ENCODE peak calls at places on chromosomes 1 and 21, in nine cellular contexts. One of them, this sample, is unnamed.

GRCh38 chr1:30675289-30675688 is 48.1 kb downstream of the MATN1 start:
- DNase-seq in choroid plexus epithelial cell: no peak
- DNase-seq in A549: no peak
- DNase-seq in coronary artery: no peak
- DNase-seq in H1: no peak
- DNase-seq in HFF-Myc: no peak
- DNase-seq in lower lobe of right lung: no peak
- DNase-seq in body of pancreas: no peak
- DNase-seq in pancreas: no peak
- DNase-seq in this sample: no peak

GRCh38 chr1:47533176-47534039 is 95.6 kb downstream of the FOXD2 start:
- DNase-seq in choroid plexus epithelial cell: peak; percentile 83
- DNase-seq in coronary artery: peak; percentile 78
- DNase-seq in HFF-Myc: peak; percentile 57
- DNase-seq in pancreas: no peak
- DNase-seq in A549: no peak
- DNase-seq in body of pancreas: peak; percentile 20
- DNase-seq in lower lobe of right lung: peak; percentile 47
- DNase-seq in H1: no peak
- DNase-seq in this sample: peak; percentile 17

GRCh38 chr1:110756506-110756905 is 81.8 kb upstream of the KCNA3 start:
- DNase-seq in coronary artery: no peak
- DNase-seq in lower lobe of right lung: no peak
- DNase-seq in HFF-Myc: no peak
- DNase-seq in A549: no peak
- DNase-seq in choroid plexus epithelial cell: no peak
- DNase-seq in pancreas: no peak
- DNase-seq in body of pancreas: no peak
- DNase-seq in H1: no peak
- DNase-seq in this sample: no peak

GRCh38 chr1:17068789-17069188 is 15.0 kb upstream of the SDHB start:
- DNase-seq in coronary artery: no peak
- DNase-seq in lower lobe of right lung: no peak
- DNase-seq in HFF-Myc: no peak
- DNase-seq in A549: no peak
- DNase-seq in body of pancreas: no peak
- DNase-seq in pancreas: no peak
- DNase-seq in H1: no peak
- DNase-seq in choroid plexus epithelial cell: no peak
- DNase-seq in this sample: no peak

GRCh38 chr1:245045087-245045881 is 109.5 kb upstream of the KIF26B start:
- DNase-seq in H1: no peak
- DNase-seq in pancreas: no peak
- DNase-seq in choroid plexus epithelial cell: no peak
- DNase-seq in coronary artery: no peak
- DNase-seq in lower lobe of right lung: no peak
- DNase-seq in A549: no peak
- DNase-seq in HFF-Myc: no peak
- DNase-seq in body of pancreas: peak; percentile 56
- DNase-seq in this sample: peak; percentile 45

GRCh38 chr1:63870152-63870551 is 96.3 kb downstream of the ROR1 start:
- DNase-seq in choroid plexus epithelial cell: no peak
- DNase-seq in H1: no peak
- DNase-seq in lower lobe of right lung: no peak
- DNase-seq in body of pancreas: no peak
- DNase-seq in A549: no peak
- DNase-seq in pancreas: no peak
- DNase-seq in HFF-Myc: no peak
- DNase-seq in coronary artery: no peak
- DNase-seq in this sample: no peak

GRCh38 chr1:42163536-42164503 is 725 bp downstream of the GUCA2A start:
- DNase-seq in A549: no peak
- DNase-seq in H1: no peak
- DNase-seq in lower lobe of right lung: no peak
- DNase-seq in coronary artery: no peak
- DNase-seq in choroid plexus epithelial cell: no peak
- DNase-seq in HFF-Myc: no peak
- DNase-seq in body of pancreas: no peak
- DNase-seq in pancreas: no peak
- DNase-seq in this sample: no peak

GRCh38 chr1:161930064-161930463 is 93.6 kb downstream of the OLFML2B start:
- DNase-seq in body of pancreas: no peak
- DNase-seq in A549: no peak
- DNase-seq in coronary artery: no peak
- DNase-seq in choroid plexus epithelial cell: peak; percentile 48
- DNase-seq in HFF-Myc: no peak
- DNase-seq in lower lobe of right lung: no peak
- DNase-seq in H1: no peak
- DNase-seq in pancreas: no peak
- DNase-seq in this sample: no peak

GRCh38 chr1:221227460-221227859 is 348.2 kb downstream of the HLX start:
- DNase-seq in H1: no peak
- DNase-seq in lower lobe of right lung: no peak
- DNase-seq in choroid plexus epithelial cell: no peak
- DNase-seq in pancreas: no peak
- DNase-seq in body of pancreas: no peak
- DNase-seq in A549: no peak
- DNase-seq in coronary artery: no peak
- DNase-seq in HFF-Myc: no peak
- DNase-seq in this sample: no peak

GRCh38 chr1:244314921-244315544 is 136.7 kb downstream of the ADSS2 start:
- DNase-seq in choroid plexus epithelial cell: no peak
- DNase-seq in lower lobe of right lung: no peak
- DNase-seq in HFF-Myc: no peak
- DNase-seq in A549: no peak
- DNase-seq in pancreas: no peak
- DNase-seq in coronary artery: no peak
- DNase-seq in H1: no peak
- DNase-seq in body of pancreas: no peak
- DNase-seq in this sample: no peak

GRCh38 chr1:157137051-157137772 is 983 bp downstream of the ETV3 start:
- DNase-seq in H1: no peak
- DNase-seq in lower lobe of right lung: no peak
- DNase-seq in body of pancreas: no peak
- DNase-seq in coronary artery: no peak
- DNase-seq in HFF-Myc: no peak
- DNase-seq in A549: peak; percentile 31
- DNase-seq in choroid plexus epithelial cell: peak; percentile 40
- DNase-seq in pancreas: no peak
- DNase-seq in this sample: peak; percentile 49

GRCh38 chr1:27517907-27518718 is 28.1 kb upstream of the WASF2 start:
- DNase-seq in lower lobe of right lung: no peak
- DNase-seq in pancreas: no peak
- DNase-seq in A549: no peak
- DNase-seq in coronary artery: no peak
- DNase-seq in H1: no peak
- DNase-seq in HFF-Myc: no peak
- DNase-seq in body of pancreas: no peak
- DNase-seq in choroid plexus epithelial cell: no peak
- DNase-seq in this sample: peak; percentile 67

GRCh38 chr1:181104790-181105133 is 16.3 kb downstream of the IER5 start:
- DNase-seq in H1: no peak
- DNase-seq in A549: no peak
- DNase-seq in coronary artery: peak; percentile 80
- DNase-seq in choroid plexus epithelial cell: no peak
- DNase-seq in body of pancreas: peak; percentile 49
- DNase-seq in HFF-Myc: no peak
- DNase-seq in lower lobe of right lung: peak; percentile 70
- DNase-seq in pancreas: peak; percentile 87
- DNase-seq in this sample: no peak

GRCh38 chr1:18294437-18295176 is 186.1 kb upstream of the KLHDC7A start:
- DNase-seq in A549: no peak
- DNase-seq in coronary artery: no peak
- DNase-seq in HFF-Myc: no peak
- DNase-seq in body of pancreas: no peak
- DNase-seq in pancreas: no peak
- DNase-seq in lower lobe of right lung: no peak
- DNase-seq in H1: peak; percentile 81
- DNase-seq in choroid plexus epithelial cell: no peak
- DNase-seq in this sample: no peak

GRCh38 chr1:115877511-115877910 is 36.6 kb upstream of the NHLH2 start:
- DNase-seq in HFF-Myc: peak; percentile 7
- DNase-seq in pancreas: no peak
- DNase-seq in lower lobe of right lung: no peak
- DNase-seq in body of pancreas: no peak
- DNase-seq in choroid plexus epithelial cell: peak; percentile 2
- DNase-seq in H1: no peak
- DNase-seq in coronary artery: no peak
- DNase-seq in A549: no peak
- DNase-seq in this sample: peak; percentile 97

GRCh38 chr21:41316200-41316599 is 401 bp upstream of the FAM3B start:
- DNase-seq in lower lobe of right lung: no peak
- DNase-seq in A549: no peak
- DNase-seq in choroid plexus epithelial cell: no peak
- DNase-seq in H1: no peak
- DNase-seq in HFF-Myc: no peak
- DNase-seq in body of pancreas: peak; percentile 38
- DNase-seq in pancreas: peak; percentile 67
- DNase-seq in coronary artery: peak; percentile 58
- DNase-seq in this sample: no peak
- TF ChIP-seq CTCF in lower lobe of right lung: no peak
- TF ChIP-seq CTCF in A549: no peak
- TF ChIP-seq CTCF in choroid plexus epithelial cell: no peak
- TF ChIP-seq CTCF in H1: no peak
- TF ChIP-seq CTCF in HFF-Myc: no peak
- TF ChIP-seq CTCF in body of pancreas: no peak
- TF ChIP-seq CTCF in pancreas: no peak
- TF ChIP-seq CTCF in coronary artery: no peak
- TF ChIP-seq CTCF in this sample: no peak

GRCh38 chr1:36239941-36240637 is 15.8 kb downstream of the THRAP3 start:
- DNase-seq in H1: no peak
- DNase-seq in coronary artery: no peak
- DNase-seq in HFF-Myc: no peak
- DNase-seq in choroid plexus epithelial cell: peak; percentile 61
- DNase-seq in A549: no peak
- DNase-seq in pancreas: no peak
- DNase-seq in lower lobe of right lung: no peak
- DNase-seq in body of pancreas: no peak
- DNase-seq in this sample: no peak
- H3K4me3 ChIP-seq in H1: no peak overlapping the region
- H3K4me3 ChIP-seq in coronary artery: no peak overlapping the region
- H3K4me3 ChIP-seq in HFF-Myc: no peak overlapping the region
- H3K4me3 ChIP-seq in choroid plexus epithelial cell: no peak overlapping the region
- H3K4me3 ChIP-seq in A549: no peak overlapping the region
- H3K4me3 ChIP-seq in pancreas: no peak overlapping the region
- H3K4me3 ChIP-seq in lower lobe of right lung: no peak overlapping the region
- H3K4me3 ChIP-seq in body of pancreas: no peak overlapping the region
- H3K4me3 ChIP-seq in this sample: no peak overlapping the region

GRCh38 chr21:39441502-39442475 is 3.8 kb downstream of the LCA5L start:
- DNase-seq in A549: peak; percentile 36
- DNase-seq in body of pancreas: no peak
- DNase-seq in choroid plexus epithelial cell: peak; percentile 79
- DNase-seq in lower lobe of right lung: no peak
- DNase-seq in HFF-Myc: no peak
- DNase-seq in coronary artery: no peak
- DNase-seq in H1: no peak
- DNase-seq in pancreas: no peak
- DNase-seq in this sample: peak; percentile 63

GRCh38 chr21:39447264-39447663 is 1.7 kb upstream of the LCA5L start:
- DNase-seq in HFF-Myc: no peak
- DNase-seq in body of pancreas: no peak
- DNase-seq in H1: no peak
- DNase-seq in pancreas: no peak
- DNase-seq in coronary artery: no peak
- DNase-seq in choroid plexus epithelial cell: no peak
- DNase-seq in A549: no peak
- DNase-seq in lower lobe of right lung: no peak
- DNase-seq in this sample: no peak

GRCh38 chr21:39451332-39452206 is at the start of gene SH3BGR:
- DNase-seq in body of pancreas: peak; percentile 76
- DNase-seq in lower lobe of right lung: peak; percentile 69
- DNase-seq in choroid plexus epithelial cell: no peak
- DNase-seq in HFF-Myc: no peak
- DNase-seq in coronary artery: peak; percentile 91
- DNase-seq in pancreas: peak; percentile 88
- DNase-seq in A549: no peak
- DNase-seq in H1: peak; percentile 33
- DNase-seq in this sample: peak; percentile 41

GRCh38 chr21:39444406-39445145 is 1.0 kb downstream of the LCA5L start:
- DNase-seq in choroid plexus epithelial cell: peak; percentile 56
- DNase-seq in pancreas: no peak
- DNase-seq in HFF-Myc: no peak
- DNase-seq in lower lobe of right lung: no peak
- DNase-seq in body of pancreas: no peak
- DNase-seq in H1: no peak
- DNase-seq in A549: peak; percentile 8
- DNase-seq in coronary artery: no peak
- DNase-seq in this sample: peak; percentile 21

GRCh38 chr21:39445339-39446269 is at the start of gene LCA5L:
- DNase-seq in H1: peak; percentile 63
- DNase-seq in HFF-Myc: peak; percentile 69
- DNase-seq in choroid plexus epithelial cell: peak; percentile 89
- DNase-seq in coronary artery: peak; percentile 93
- DNase-seq in lower lobe of right lung: peak; percentile 94
- DNase-seq in body of pancreas: peak; percentile 94
- DNase-seq in A549: peak; percentile 70
- DNase-seq in pancreas: peak; percentile 98
- DNase-seq in this sample: peak; percentile 85
- TF ChIP-seq CTCF in H1: no peak
- TF ChIP-seq CTCF in HFF-Myc: no peak
- TF ChIP-seq CTCF in choroid plexus epithelial cell: peak; percentile 37
- TF ChIP-seq CTCF in coronary artery: no peak
- TF ChIP-seq CTCF in lower lobe of right lung: no peak
- TF ChIP-seq CTCF in body of pancreas: peak; percentile 25
- TF ChIP-seq CTCF in A549: no peak
- TF ChIP-seq CTCF in pancreas: no peak
- TF ChIP-seq CTCF in this sample: no peak

GRCh38 chr21:34892196-34892595 is 156.9 kb downstream of the RUNX1 start:
- DNase-seq in coronary artery: no peak
- DNase-seq in lower lobe of right lung: no peak
- DNase-seq in pancreas: no peak
- DNase-seq in H1: no peak
- DNase-seq in choroid plexus epithelial cell: no peak
- DNase-seq in body of pancreas: no peak
- DNase-seq in A549: no peak
- DNase-seq in HFF-Myc: no peak
- DNase-seq in this sample: no peak

GRCh38 chr21:34890724-34891609 is 158.1 kb downstream of the RUNX1 start:
- DNase-seq in A549: no peak
- DNase-seq in H1: no peak
- DNase-seq in coronary artery: peak; percentile 75
- DNase-seq in lower lobe of right lung: peak; percentile 59
- DNase-seq in pancreas: peak; percentile 64
- DNase-seq in HFF-Myc: no peak
- DNase-seq in body of pancreas: peak; percentile 23
- DNase-seq in choroid plexus epithelial cell: peak; percentile 64
- DNase-seq in this sample: peak; percentile 44

GRCh38 chr21:34890258-34890723 is 158.8 kb downstream of the RUNX1 start:
- DNase-seq in pancreas: no peak
- DNase-seq in HFF-Myc: no peak
- DNase-seq in lower lobe of right lung: no peak
- DNase-seq in choroid plexus epithelial cell: no peak
- DNase-seq in body of pancreas: no peak
- DNase-seq in H1: no peak
- DNase-seq in coronary artery: no peak
- DNase-seq in A549: no peak
- DNase-seq in this sample: no peak

GRCh38 chr21:34889537-34890257 is 159.4 kb downstream of the RUNX1 start:
- DNase-seq in A549: peak; percentile 52
- DNase-seq in pancreas: peak; percentile 89
- DNase-seq in choroid plexus epithelial cell: peak; percentile 83
- DNase-seq in H1: no peak
- DNase-seq in lower lobe of right lung: peak; percentile 89
- DNase-seq in HFF-Myc: no peak
- DNase-seq in body of pancreas: peak; percentile 67
- DNase-seq in coronary artery: peak; percentile 87
- DNase-seq in this sample: peak; percentile 80

GRCh38 chr21:34891610-34891943 is 157.5 kb downstream of the RUNX1 start:
- DNase-seq in body of pancreas: no peak
- DNase-seq in choroid plexus epithelial cell: no peak
- DNase-seq in lower lobe of right lung: no peak
- DNase-seq in H1: no peak
- DNase-seq in coronary artery: no peak
- DNase-seq in pancreas: no peak
- DNase-seq in HFF-Myc: no peak
- DNase-seq in A549: no peak
- DNase-seq in this sample: no peak
- H3K4me3 ChIP-seq in body of pancreas: no peak overlapping the region
- H3K4me3 ChIP-seq in choroid plexus epithelial cell: peak overlapping the region; percentile 94
- H3K4me3 ChIP-seq in lower lobe of right lung: peak overlapping the region; percentile 70
- H3K4me3 ChIP-seq in H1: peak overlapping the region; percentile 43
- H3K4me3 ChIP-seq in coronary artery: peak overlapping the region; percentile 85
- H3K4me3 ChIP-seq in pancreas: no peak overlapping the region
- H3K4me3 ChIP-seq in HFF-Myc: peak overlapping the region; percentile 64
- H3K4me3 ChIP-seq in A549: peak overlapping the region; percentile 72
- H3K4me3 ChIP-seq in this sample: peak overlapping the region; percentile 52